ENCODE peak calls at places on chromosomes 1 and 21, in eight cellular contexts. One of them, this sample, is unnamed.

GRCh38 chr1:4351453-4351852 is 303.0 kb upstream of the AJAP1 start:
- DNase-seq in heart right ventricle: no peak
- DNase-seq in IMR-90: no peak
- DNase-seq in uterus: no peak
- DNase-seq in mammary epithelial cell: no peak
- DNase-seq in pancreas: no peak
- DNase-seq in tibial artery: no peak
- DNase-seq in neural progenitor cell: no peak
- DNase-seq in this sample: no peak

GRCh38 chr1:49435291-49435690 is 588.5 kb downstream of the AGBL4 start:
- DNase-seq in neural progenitor cell: no peak
- DNase-seq in pancreas: no peak
- DNase-seq in heart right ventricle: no peak
- DNase-seq in IMR-90: no peak
- DNase-seq in mammary epithelial cell: no peak
- DNase-seq in tibial artery: no peak
- DNase-seq in uterus: no peak
- DNase-seq in this sample: no peak

GRCh38 chr1:15848143-15848928 is 829 bp downstream of the SPEN start:
- DNase-seq in pancreas: peak; percentile 79
- DNase-seq in mammary epithelial cell: peak; percentile 25
- DNase-seq in tibial artery: peak; percentile 74
- DNase-seq in IMR-90: peak; percentile 23
- DNase-seq in neural progenitor cell: peak; percentile 63
- DNase-seq in uterus: peak; percentile 38
- DNase-seq in heart right ventricle: peak; percentile 51
- DNase-seq in this sample: no peak

GRCh38 chr1:43936470-43937151 is 3.0 kb downstream of the ARTN start:
- DNase-seq in pancreas: peak; percentile 82
- DNase-seq in uterus: no peak
- DNase-seq in IMR-90: peak; percentile 16
- DNase-seq in tibial artery: no peak
- DNase-seq in mammary epithelial cell: peak; percentile 31
- DNase-seq in neural progenitor cell: peak; percentile 80
- DNase-seq in heart right ventricle: peak; percentile 41
- DNase-seq in this sample: no peak

GRCh38 chr1:172748201-172748600 is 89.3 kb downstream of the FASLG start:
- DNase-seq in IMR-90: no peak
- DNase-seq in tibial artery: no peak
- DNase-seq in mammary epithelial cell: no peak
- DNase-seq in neural progenitor cell: no peak
- DNase-seq in uterus: no peak
- DNase-seq in heart right ventricle: no peak
- DNase-seq in pancreas: no peak
- DNase-seq in this sample: no peak

GRCh38 chr1:61141288-61142044 is 59.1 kb downstream of the NFIA start:
- DNase-seq in neural progenitor cell: no peak
- DNase-seq in uterus: no peak
- DNase-seq in mammary epithelial cell: peak; percentile 94
- DNase-seq in IMR-90: peak; percentile 35
- DNase-seq in pancreas: no peak
- DNase-seq in heart right ventricle: no peak
- DNase-seq in tibial artery: no peak
- DNase-seq in this sample: no peak

GRCh38 chr1:89615676-89616598 is 17.0 kb upstream of the LRRC8C start:
- DNase-seq in neural progenitor cell: no peak
- DNase-seq in uterus: no peak
- DNase-seq in IMR-90: no peak
- DNase-seq in mammary epithelial cell: peak; percentile 57
- DNase-seq in heart right ventricle: no peak
- DNase-seq in tibial artery: no peak
- DNase-seq in pancreas: no peak
- DNase-seq in this sample: no peak

GRCh38 chr1:234907585-234908457 is 220.8 kb downstream of the TOMM20 start:
- DNase-seq in mammary epithelial cell: no peak
- DNase-seq in pancreas: no peak
- DNase-seq in tibial artery: no peak
- DNase-seq in uterus: no peak
- DNase-seq in IMR-90: peak; percentile 79
- DNase-seq in heart right ventricle: no peak
- DNase-seq in neural progenitor cell: no peak
- DNase-seq in this sample: no peak

GRCh38 chr1:156823210-156823790 is 6.7 kb upstream of the SH2D2A start:
- DNase-seq in pancreas: no peak
- DNase-seq in heart right ventricle: no peak
- DNase-seq in tibial artery: no peak
- DNase-seq in mammary epithelial cell: no peak
- DNase-seq in uterus: no peak
- DNase-seq in neural progenitor cell: no peak
- DNase-seq in IMR-90: peak; percentile 20
- DNase-seq in this sample: no peak

GRCh38 chr1:177928194-177928593 is 41.7 kb downstream of the SEC16B start:
- DNase-seq in tibial artery: no peak
- DNase-seq in neural progenitor cell: peak; percentile 54
- DNase-seq in IMR-90: peak; percentile 61
- DNase-seq in mammary epithelial cell: peak; percentile 38
- DNase-seq in pancreas: no peak
- DNase-seq in uterus: no peak
- DNase-seq in heart right ventricle: no peak
- DNase-seq in this sample: no peak

GRCh38 chr1:85581138-85581801 is 709 bp downstream of the CCN1 start:
- DNase-seq in tibial artery: peak; percentile 90
- DNase-seq in mammary epithelial cell: peak; percentile 77
- DNase-seq in heart right ventricle: peak; percentile 83
- DNase-seq in pancreas: peak; percentile 93
- DNase-seq in neural progenitor cell: peak; percentile 88
- DNase-seq in IMR-90: peak; percentile 69
- DNase-seq in uterus: peak; percentile 79
- DNase-seq in this sample: peak; percentile 70

GRCh38 chr1:26861286-26861701 is 1.7 kb upstream of the SFN start:
- DNase-seq in uterus: no peak
- DNase-seq in mammary epithelial cell: peak; percentile 93
- DNase-seq in tibial artery: no peak
- DNase-seq in heart right ventricle: no peak
- DNase-seq in IMR-90: peak; percentile 46
- DNase-seq in pancreas: no peak
- DNase-seq in neural progenitor cell: peak; percentile 35
- DNase-seq in this sample: no peak

GRCh38 chr21:39144191-39144590 is 39.1 kb downstream of the PSMG1 start:
- DNase-seq in neural progenitor cell: no peak
- DNase-seq in IMR-90: no peak
- DNase-seq in pancreas: no peak
- DNase-seq in heart right ventricle: no peak
- DNase-seq in tibial artery: no peak
- DNase-seq in uterus: no peak
- DNase-seq in mammary epithelial cell: no peak
- DNase-seq in this sample: no peak

GRCh38 chr1:12565094-12565965 is 52.7 kb downstream of the DHRS3 start:
- DNase-seq in uterus: no peak
- DNase-seq in tibial artery: peak; percentile 91
- DNase-seq in pancreas: no peak
- DNase-seq in IMR-90: no peak
- DNase-seq in neural progenitor cell: no peak
- DNase-seq in heart right ventricle: no peak
- DNase-seq in mammary epithelial cell: no peak
- DNase-seq in this sample: no peak
- H3K27ac ChIP-seq in uterus: no peak overlapping the region
- H3K27ac ChIP-seq in tibial artery: peak overlapping the region; percentile 81
- H3K27ac ChIP-seq in pancreas: no peak overlapping the region
- H3K27ac ChIP-seq in IMR-90: no peak overlapping the region
- H3K27ac ChIP-seq in neural progenitor cell: no peak overlapping the region
- H3K27ac ChIP-seq in heart right ventricle: peak overlapping the region; percentile 53
- H3K27ac ChIP-seq in mammary epithelial cell: no peak overlapping the region
- H3K27ac ChIP-seq in this sample: peak overlapping the region; percentile 26

GRCh38 chr1:68141801-68142440 is 90.4 kb downstream of the WLS start:
- DNase-seq in pancreas: no peak
- DNase-seq in uterus: no peak
- DNase-seq in neural progenitor cell: no peak
- DNase-seq in tibial artery: no peak
- DNase-seq in IMR-90: peak; percentile 27
- DNase-seq in heart right ventricle: no peak
- DNase-seq in mammary epithelial cell: no peak
- DNase-seq in this sample: no peak
- H3K27ac ChIP-seq in pancreas: peak overlapping the region; percentile 72
- H3K27ac ChIP-seq in uterus: no peak overlapping the region
- H3K27ac ChIP-seq in neural progenitor cell: no peak overlapping the region
- H3K27ac ChIP-seq in tibial artery: peak overlapping the region; percentile 52
- H3K27ac ChIP-seq in IMR-90: peak overlapping the region; percentile 88
- H3K27ac ChIP-seq in heart right ventricle: peak overlapping the region; percentile 65
- H3K27ac ChIP-seq in mammary epithelial cell: peak overlapping the region; percentile 8
- H3K27ac ChIP-seq in this sample: peak overlapping the region; percentile 17

GRCh38 chr1:42320689-42321088 is 14.3 kb downstream of the FOXJ3 start:
- DNase-seq in tibial artery: no peak
- DNase-seq in uterus: no peak
- DNase-seq in neural progenitor cell: no peak
- DNase-seq in heart right ventricle: no peak
- DNase-seq in IMR-90: no peak
- DNase-seq in mammary epithelial cell: no peak
- DNase-seq in pancreas: no peak
- DNase-seq in this sample: no peak
- H3K27ac ChIP-seq in tibial artery: no peak overlapping the region
- H3K27ac ChIP-seq in uterus: peak overlapping the region; percentile 53
- H3K27ac ChIP-seq in neural progenitor cell: no peak overlapping the region
- H3K27ac ChIP-seq in heart right ventricle: peak overlapping the region; percentile 81
- H3K27ac ChIP-seq in IMR-90: no peak overlapping the region
- H3K27ac ChIP-seq in mammary epithelial cell: no peak overlapping the region
- H3K27ac ChIP-seq in pancreas: no peak overlapping the region
- H3K27ac ChIP-seq in this sample: peak overlapping the region; percentile 67

GRCh38 chr21:33951276-33952178 is 35.9 kb upstream of the ATP5PO start:
- DNase-seq in mammary epithelial cell: no peak
- DNase-seq in uterus: no peak
- DNase-seq in heart right ventricle: no peak
- DNase-seq in pancreas: no peak
- DNase-seq in neural progenitor cell: no peak
- DNase-seq in tibial artery: no peak
- DNase-seq in IMR-90: peak; percentile 79
- DNase-seq in this sample: no peak

GRCh38 chr21:33950425-33951079 is 34.9 kb upstream of the ATP5PO start:
- DNase-seq in pancreas: no peak
- DNase-seq in IMR-90: no peak
- DNase-seq in uterus: no peak
- DNase-seq in mammary epithelial cell: no peak
- DNase-seq in neural progenitor cell: no peak
- DNase-seq in tibial artery: no peak
- DNase-seq in heart right ventricle: no peak
- DNase-seq in this sample: no peak

GRCh38 chr21:33948951-33949444 is 33.4 kb upstream of the ATP5PO start:
- DNase-seq in pancreas: no peak
- DNase-seq in mammary epithelial cell: no peak
- DNase-seq in heart right ventricle: no peak
- DNase-seq in neural progenitor cell: no peak
- DNase-seq in IMR-90: no peak
- DNase-seq in uterus: no peak
- DNase-seq in tibial artery: no peak
- DNase-seq in this sample: no peak

GRCh38 chr21:33948096-33948950 is 32.7 kb upstream of the ATP5PO start:
- DNase-seq in uterus: peak; percentile 67
- DNase-seq in pancreas: peak; percentile 66
- DNase-seq in neural progenitor cell: peak; percentile 85
- DNase-seq in IMR-90: peak; percentile 30
- DNase-seq in tibial artery: peak; percentile 76
- DNase-seq in heart right ventricle: peak; percentile 50
- DNase-seq in mammary epithelial cell: no peak
- DNase-seq in this sample: no peak

GRCh38 chr21:33949516-33950424 is 34.2 kb upstream of the ATP5PO start:
- DNase-seq in tibial artery: no peak
- DNase-seq in neural progenitor cell: no peak
- DNase-seq in heart right ventricle: no peak
- DNase-seq in uterus: no peak
- DNase-seq in mammary epithelial cell: no peak
- DNase-seq in pancreas: no peak
- DNase-seq in IMR-90: no peak
- DNase-seq in this sample: no peak
- H3K27ac ChIP-seq in tibial artery: peak overlapping the region; percentile 72
- H3K27ac ChIP-seq in neural progenitor cell: no peak overlapping the region
- H3K27ac ChIP-seq in heart right ventricle: no peak overlapping the region
- H3K27ac ChIP-seq in uterus: peak overlapping the region; percentile 92
- H3K27ac ChIP-seq in mammary epithelial cell: no peak overlapping the region
- H3K27ac ChIP-seq in pancreas: no peak overlapping the region
- H3K27ac ChIP-seq in IMR-90: no peak overlapping the region
- H3K27ac ChIP-seq in this sample: peak overlapping the region; percentile 80

DNA sequence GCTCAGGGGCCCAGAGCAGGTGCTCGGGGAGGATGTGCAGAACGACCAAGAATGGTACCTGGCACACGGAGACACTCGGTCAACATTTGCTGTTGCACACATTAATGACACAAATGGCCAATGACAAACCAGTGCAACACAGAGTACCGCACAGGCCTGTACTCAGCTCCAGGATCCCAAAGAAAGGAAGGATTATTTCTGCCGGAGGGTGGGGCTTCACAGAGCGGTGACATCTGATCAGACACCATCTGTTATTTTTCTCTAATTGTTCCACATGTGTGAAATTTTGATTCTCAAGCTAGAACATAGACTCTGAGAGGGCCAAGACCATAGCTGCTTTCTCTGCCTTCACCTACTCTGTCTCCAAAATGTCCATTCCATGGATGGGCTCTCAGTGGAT is 100.4 kb downstream of the MRPL37 start:
- DNase-seq in tibial artery: no peak
- DNase-seq in pancreas: no peak
- DNase-seq in uterus: no peak
- DNase-seq in IMR-90: no peak
- DNase-seq in heart right ventricle: no peak
- DNase-seq in neural progenitor cell: no peak
- DNase-seq in mammary epithelial cell: no peak
- DNase-seq in this sample: no peak
- H3K27ac ChIP-seq in tibial artery: peak overlapping the region; percentile 98
- H3K27ac ChIP-seq in pancreas: no peak overlapping the region
- H3K27ac ChIP-seq in uterus: peak overlapping the region; percentile 72
- H3K27ac ChIP-seq in IMR-90: no peak overlapping the region
- H3K27ac ChIP-seq in heart right ventricle: no peak overlapping the region
- H3K27ac ChIP-seq in neural progenitor cell: no peak overlapping the region
- H3K27ac ChIP-seq in mammary epithelial cell: no peak overlapping the region
- H3K27ac ChIP-seq in this sample: no peak overlapping the region

DNA sequence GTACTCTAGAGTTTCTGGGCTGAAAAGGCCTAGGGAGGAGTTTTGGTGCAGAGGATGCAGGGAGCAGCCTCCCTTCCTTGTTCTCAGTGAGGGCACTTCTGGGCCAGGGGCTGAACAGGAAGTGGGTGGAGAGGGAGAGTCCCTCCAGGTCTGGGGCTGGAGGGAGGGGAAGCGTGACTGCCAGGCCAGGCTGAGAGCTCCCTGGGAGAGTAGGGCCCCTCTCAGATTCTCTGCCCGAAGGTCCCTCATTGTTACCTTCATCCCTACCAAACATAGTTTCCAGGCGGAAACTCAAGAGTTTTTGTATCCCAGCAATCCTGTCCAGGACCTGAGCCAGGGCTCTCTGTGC is 36.8 kb downstream of the CITED4 start:
- DNase-seq in heart right ventricle: no peak
- DNase-seq in uterus: no peak
- DNase-seq in tibial artery: no peak
- DNase-seq in pancreas: peak; percentile 50
- DNase-seq in mammary epithelial cell: no peak
- DNase-seq in neural progenitor cell: no peak
- DNase-seq in IMR-90: no peak
- DNase-seq in this sample: no peak
- H3K27ac ChIP-seq in heart right ventricle: peak overlapping the region; percentile 19
- H3K27ac ChIP-seq in uterus: no peak overlapping the region
- H3K27ac ChIP-seq in tibial artery: no peak overlapping the region
- H3K27ac ChIP-seq in pancreas: no peak overlapping the region
- H3K27ac ChIP-seq in mammary epithelial cell: no peak overlapping the region
- H3K27ac ChIP-seq in neural progenitor cell: peak overlapping the region; percentile 51
- H3K27ac ChIP-seq in IMR-90: peak overlapping the region; percentile 55
- H3K27ac ChIP-seq in this sample: no peak overlapping the region

GRCh38 chr1:17098440-17099317 is 20.6 kb downstream of the PADI2 start:
- DNase-seq in tibial artery: no peak
- DNase-seq in IMR-90: no peak
- DNase-seq in mammary epithelial cell: peak; percentile 45
- DNase-seq in neural progenitor cell: no peak
- DNase-seq in uterus: no peak
- DNase-seq in heart right ventricle: peak; percentile 39
- DNase-seq in pancreas: no peak
- DNase-seq in this sample: no peak
- H3K27ac ChIP-seq in tibial artery: no peak overlapping the region
- H3K27ac ChIP-seq in IMR-90: no peak overlapping the region
- H3K27ac ChIP-seq in mammary epithelial cell: no peak overlapping the region
- H3K27ac ChIP-seq in neural progenitor cell: no peak overlapping the region
- H3K27ac ChIP-seq in uterus: no peak overlapping the region
- H3K27ac ChIP-seq in heart right ventricle: no peak overlapping the region
- H3K27ac ChIP-seq in pancreas: no peak overlapping the region
- H3K27ac ChIP-seq in this sample: no peak overlapping the region

This sample was measured in right atrium auricular region.